ENCODE peak calls at places on chromosomes 12 and 14, in nine cellular contexts. S, C, A, K, M, T, G, L and Y are unnamed samples.

GRCh38 chr12:68336754-68337343 is 4.7 kb upstream of the MDM1 start:
- DNase-seq in S (no peak), C (no peak), A (no peak), K (no peak), M (no peak), T (no peak), G (no peak), L (peak), Y (no peak)

GRCh38 chr12:99552022-99552421 is 95.5 kb upstream of the GARIN6 start:
- DNase-seq in S (no peak), C (no peak), A (no peak), K (no peak), M (no peak), T (no peak), G (no peak), L (no peak), Y (no peak)

GRCh38 chr12:74620932-74621331 is 83.3 kb downstream of the ATXN7L3B start:
- DNase-seq in S (no peak), C (no peak), A (no peak), K (no peak), M (no peak), T (no peak), G (no peak), L (no peak), Y (no peak)

GRCh38 chr14:20723458-20723857 is 22.2 kb upstream of the EDDM3A start:
- DNase-seq in S (no peak), C (no peak), A (no peak), K (no peak), M (no peak), T (no peak), G (no peak), L (no peak), Y (no peak)

GRCh38 chr12:131140069-131140435 is 186.3 kb downstream of the ADGRD1 start:
- DNase-seq in S (no peak), C (no peak), A (no peak), K (no peak), M (no peak), T (no peak), G (no peak), L (no peak), Y (no peak)

GRCh38 chr12:106287364-106287763 is 15.2 kb upstream of the TCP11L2 start:
- DNase-seq in S (no peak), C (no peak), A (peak), K (no peak), M (no peak), T (no peak), G (no peak), L (no peak), Y (no peak)

GRCh38 chr14:101918125-101918989 is 46.0 kb upstream of the DYNC1H1 start:
- DNase-seq in S (no peak), C (no peak), A (no peak), K (no peak), M (no peak), T (no peak), G (no peak), L (no peak), Y (no peak)

GRCh38 chr14:101365329-101366158 is 195.8 kb upstream of the DIO3 start:
- DNase-seq in S (no peak), C (no peak), A (no peak), K (no peak), M (no peak), T (no peak), G (no peak), L (no peak), Y (peak)

GRCh38 chr12:46342562-46343033 is 30.0 kb downstream of the SLC38A2 start:
- DNase-seq in S (peak), C (no peak), A (no peak), K (peak), M (no peak), T (peak), G (peak), L (peak), Y (no peak)

GRCh38 chr14:52069617-52070431 is 965 bp upstream of the NID2 start:
- DNase-seq in S (peak), C (no peak), A (peak), K (peak), M (no peak), T (no peak), G (peak), L (no peak), Y (no peak)

GRCh38 chr12:66331016-66331415 is 28.7 kb downstream of the HELB start:
- DNase-seq in S (no peak), C (no peak), A (no peak), K (no peak), M (no peak), T (no peak), G (no peak), L (no peak), Y (no peak)

GRCh38 chr12:64351265-64351664 is 39.3 kb downstream of the C12orf56 start:
- DNase-seq in S (no peak), C (no peak), A (no peak), K (no peak), M (no peak), T (no peak), G (no peak), L (no peak), Y (no peak)

GRCh38 chr14:69247691-69248440 is 12.1 kb upstream of the GALNT16 start:
- DNase-seq in S (peak), C (no peak), A (peak), K (no peak), M (peak), T (no peak), G (peak), L (no peak), Y (no peak)

GRCh38 chr12:3989218-3989550 is 116.0 kb upstream of the PARP11 start:
- DNase-seq in S (no peak), C (no peak), A (no peak), K (no peak), M (no peak), T (no peak), G (no peak), L (no peak), Y (no peak)

GRCh38 chr12:11705010-11705409 is 55.5 kb downstream of the ETV6 start:
- DNase-seq in S (peak), C (peak), A (peak), K (peak), M (peak), T (no peak), G (peak), L (no peak), Y (no peak)

GRCh38 chr12:58933068-58933681 is 12.9 kb upstream of the LRIG3 start:
- DNase-seq in S (no peak), C (no peak), A (no peak), K (no peak), M (no peak), T (no peak), G (no peak), L (no peak), Y (peak)

GRCh38 chr12:113232787-113233585 is 11.7 kb downstream of the TPCN1 start:
- DNase-seq in S (no peak), C (no peak), A (peak), K (no peak), M (no peak), T (no peak), G (no peak), L (no peak), Y (no peak)
- TF ChIP-seq CTCF in S (no peak), C (peak), A (no peak), K (no peak), M (no peak), T (no peak), G (no peak), L (no peak), Y (no peak)

GRCh38 chr14:53399057-53399456 is 245.9 kb upstream of the DDHD1 start:
- DNase-seq in S (peak), C (no peak), A (peak), K (no peak), M (no peak), T (peak), G (no peak), L (no peak), Y (no peak)
- TF ChIP-seq CTCF in S (peak), C (peak), A (no peak), K (no peak), M (peak), T (peak), G (no peak), L (no peak), Y (peak)

DNA sequence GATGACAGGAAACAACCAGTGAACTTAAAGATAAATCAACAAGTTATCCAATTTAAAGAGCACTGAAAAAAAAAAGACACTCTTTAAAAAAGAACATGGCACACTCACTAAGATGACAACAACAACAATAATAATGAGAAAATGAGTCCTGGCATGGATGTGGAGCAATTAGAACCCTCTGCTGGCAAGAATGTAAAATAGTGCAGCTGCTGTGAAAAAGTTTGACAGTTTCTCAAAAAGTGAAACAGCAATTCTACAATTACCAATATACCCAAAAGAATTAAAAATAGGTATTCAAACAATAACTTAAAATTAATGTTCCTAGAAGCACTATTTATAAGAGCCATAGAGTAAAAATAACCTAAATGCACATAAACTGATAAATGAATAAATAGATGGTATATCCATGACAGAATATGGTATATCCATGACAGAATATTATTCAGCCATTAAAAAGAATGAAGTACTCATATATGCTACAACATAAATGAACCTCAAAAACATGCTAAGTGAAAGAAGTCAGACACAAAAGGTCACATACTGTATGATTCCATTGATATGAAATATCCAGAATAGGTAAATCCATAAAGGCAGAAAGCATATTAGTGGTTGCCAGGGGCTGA is 49.1 kb upstream of the GPHB5 start:
- DNase-seq in S (no peak), C (no peak), A (no peak), K (no peak), M (no peak), T (no peak), G (no peak), L (no peak), Y (no peak)
- TF ChIP-seq CTCF in S (no peak), C (no peak), A (no peak), K (no peak), M (peak), T (no peak), G (no peak), L (no peak), Y (peak)

GRCh38 chr12:69464433-69464832 is 5.8 kb upstream of the FRS2 start:
- DNase-seq in S (peak), C (no peak), A (no peak), K (no peak), M (no peak), T (no peak), G (no peak), L (no peak), Y (no peak)
- TF ChIP-seq CTCF in S (no peak), C (no peak), A (no peak), K (no peak), M (no peak), T (no peak), G (no peak), L (no peak), Y (no peak)

GRCh38 chr12:109625131-109625559 is 51.6 kb downstream of the MVK start:
- DNase-seq in S (peak), C (no peak), A (peak), K (peak), M (no peak), T (no peak), G (no peak), L (no peak), Y (no peak)
- TF ChIP-seq CTCF in S (no peak), C (no peak), A (no peak), K (no peak), M (peak), T (no peak), G (no peak), L (no peak), Y (no peak)

DNA sequence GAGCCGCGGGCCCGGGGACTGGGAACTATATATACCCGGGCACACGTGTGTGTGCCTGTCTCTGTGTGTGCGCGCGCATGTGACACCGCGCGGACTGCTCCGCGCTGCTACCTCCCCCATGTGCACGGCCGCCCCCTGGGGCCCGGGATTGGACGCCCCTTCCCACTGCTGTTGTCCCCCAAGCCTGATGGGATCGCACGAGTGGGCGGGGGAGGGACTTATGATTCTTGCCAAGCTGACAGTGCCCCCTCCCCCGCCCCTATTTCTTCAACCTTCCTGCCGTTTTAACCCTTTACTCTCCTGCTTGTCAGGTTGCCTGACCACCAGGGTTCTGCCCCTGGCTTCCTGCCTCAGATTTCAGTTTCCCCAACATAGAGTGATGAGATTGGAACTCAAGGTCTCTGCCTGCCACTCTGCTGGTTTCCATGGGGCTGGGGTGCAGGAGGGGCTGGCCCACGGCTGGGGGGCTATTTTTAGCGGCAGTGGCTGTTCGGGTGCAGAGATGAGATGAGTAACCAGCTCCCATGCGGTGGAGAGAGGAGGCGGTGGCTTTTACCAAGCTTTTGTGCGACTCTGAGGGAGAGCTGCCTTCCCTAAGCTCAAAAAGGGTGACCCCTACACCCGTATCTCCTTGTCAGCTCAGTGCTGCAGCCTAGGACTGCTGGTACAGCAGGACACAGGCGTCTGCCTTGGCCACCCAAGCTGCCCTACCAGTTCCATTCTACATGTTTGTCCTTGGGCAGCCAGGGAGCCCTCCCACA is at the start of gene DDN:
- DNase-seq in S (peak), C (no peak), A (peak), K (peak), M (no peak), T (no peak), G (peak), L (no peak), Y (no peak)
- TF ChIP-seq CTCF in S (no peak), C (no peak), A (no peak), K (no peak), M (no peak), T (no peak), G (no peak), L (no peak), Y (no peak)

GRCh38 chr14:77985235-77985634 is 184.9 kb upstream of the NRXN3 start:
- DNase-seq in S (no peak), C (no peak), A (peak), K (no peak), M (no peak), T (no peak), G (no peak), L (no peak), Y (peak)

GRCh38 chr14:77980475-77981321 is 180.8 kb downstream of the ADCK1 start:
- DNase-seq in S (no peak), C (no peak), A (peak), K (peak), M (no peak), T (peak), G (peak), L (peak), Y (peak)

GRCh38 chr14:77979171-77979570 is 179.3 kb downstream of the ADCK1 start:
- DNase-seq in S (no peak), C (no peak), A (no peak), K (no peak), M (no peak), T (no peak), G (no peak), L (no peak), Y (peak)

DNA sequence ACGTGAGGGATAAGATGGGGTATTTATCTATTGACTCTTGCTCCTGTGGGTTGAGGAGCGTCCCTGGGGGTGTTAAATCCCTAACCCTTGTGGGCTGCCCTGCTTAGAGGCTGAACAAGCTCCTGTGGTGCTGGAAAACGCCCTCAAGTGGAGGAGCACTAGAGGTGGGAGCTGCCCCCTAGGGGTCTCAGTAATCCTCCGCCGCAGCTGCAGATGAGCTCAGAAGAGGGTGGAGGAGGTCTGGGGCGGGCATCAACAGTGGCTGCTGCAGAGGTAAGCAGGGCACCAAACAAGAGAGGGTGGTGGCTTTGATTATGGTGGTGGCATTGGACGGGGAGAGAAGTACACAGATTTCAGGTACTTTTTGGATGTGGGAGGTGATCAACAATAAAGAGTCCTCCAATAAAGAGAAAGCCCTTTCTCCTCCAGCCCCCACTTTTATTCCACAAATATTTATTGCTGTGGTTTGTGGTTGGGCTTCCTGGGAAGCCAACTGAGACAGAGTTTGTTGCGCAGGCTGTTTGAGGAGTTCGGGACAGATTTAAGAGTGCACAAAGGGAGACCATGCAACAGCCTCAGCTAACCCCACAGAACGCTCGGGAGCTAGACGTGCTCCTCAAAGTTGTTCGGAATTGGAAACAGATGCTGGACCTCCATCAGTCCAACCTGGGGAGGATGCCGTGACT is 179.9 kb downstream of the ADCK1 start:
- DNase-seq in S (no peak), C (no peak), A (peak), K (no peak), M (peak), T (peak), G (no peak), L (no peak), Y (peak)
- TF ChIP-seq CTCF in S (no peak), C (peak), A (no peak), K (no peak), M (no peak), T (peak), G (no peak), L (no peak), Y (no peak)

GRCh38 chr14:87153901-87154300 is 839.1 kb downstream of the GALC start:
- DNase-seq in S (peak), C (no peak), A (peak), K (no peak), M (no peak), T (no peak), G (no peak), L (no peak), Y (no peak)
- TF ChIP-seq CTCF in S (no peak), C (no peak), A (no peak), K (no peak), M (no peak), T (no peak), G (no peak), L (no peak), Y (no peak)

GRCh38 chr12:19529933-19530630 is 90.8 kb downstream of the AEBP2 start:
- DNase-seq in S (peak), C (no peak), A (peak), K (no peak), M (no peak), T (no peak), G (no peak), L (no peak), Y (no peak)

GRCh38 chr12:19525236-19525635 is 85.9 kb downstream of the AEBP2 start:
- DNase-seq in S (no peak), C (no peak), A (no peak), K (no peak), M (no peak), T (no peak), G (no peak), L (no peak), Y (no peak)

GRCh38 chr12:19527876-19528275 is 88.6 kb downstream of the AEBP2 start:
- DNase-seq in S (no peak), C (no peak), A (no peak), K (no peak), M (no peak), T (no peak), G (no peak), L (no peak), Y (no peak)

GRCh38 chr12:19530631-19531020 is 91.3 kb downstream of the AEBP2 start:
- DNase-seq in S (peak), C (no peak), A (peak), K (no peak), M (no peak), T (no peak), G (no peak), L (no peak), Y (no peak)

GRCh38 chr12:19528750-19529149 is 89.5 kb downstream of the AEBP2 start:
- DNase-seq in S (no peak), C (no peak), A (no peak), K (no peak), M (no peak), T (no peak), G (no peak), L (no peak), Y (no peak)
- TF ChIP-seq CTCF in S (no peak), C (no peak), A (no peak), K (no peak), M (no peak), T (no peak), G (no peak), L (no peak), Y (no peak)

DNA sequence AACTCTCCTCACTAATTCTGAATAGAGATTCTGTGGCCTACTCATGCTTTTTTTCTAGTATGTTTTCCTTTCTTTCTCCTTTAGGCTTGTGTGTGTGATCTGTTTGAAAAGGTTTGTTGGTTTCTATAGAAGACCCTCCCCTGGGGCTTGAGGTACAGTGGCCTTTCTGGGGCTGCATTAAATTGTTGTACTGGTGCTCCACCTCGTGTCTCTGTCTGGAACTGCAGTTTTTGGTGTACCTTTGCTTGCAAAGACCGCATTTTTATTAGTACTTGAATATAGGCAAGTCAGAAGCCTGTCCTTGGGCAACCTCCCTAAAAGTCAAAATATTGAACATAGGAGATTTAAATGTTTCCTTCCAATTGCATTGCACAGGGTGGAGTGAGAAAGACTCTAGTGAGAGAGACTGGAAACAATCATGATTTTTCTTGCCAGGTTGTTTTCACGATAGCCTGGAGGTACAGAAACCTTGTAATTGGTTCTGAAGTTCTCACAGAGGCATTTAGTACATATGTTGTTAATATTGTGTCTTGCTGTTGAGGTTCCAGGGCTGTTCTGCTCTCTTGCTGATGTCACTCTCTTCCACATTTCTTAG is 39.0 kb downstream of the SLCO1B1 start:
- DNase-seq in S (peak), C (no peak), A (peak), K (peak), M (no peak), T (peak), G (peak), L (peak), Y (no peak)
- TF ChIP-seq CTCF in S (peak), C (peak), A (peak), K (peak), M (peak), T (peak), G (peak), L (peak), Y (peak)